ENCODE peak calls at places on chromosomes 12 and 14, in seven cellular contexts. V, C, A, Z, J, B and H are unnamed samples.

GRCh38 chr12:71702590-71702989 is 16.7 kb downstream of the TMEM19 start:
- DNase-seq in B (no peak), J (no peak), V (no peak), C (no peak), A (no peak), Z (no peak), H (no peak)

GRCh38 chr12:21774358-21775129 is at the start of gene KCNJ8:
- DNase-seq in A (peak; percentile 97), V (no peak), Z (peak; percentile 62), B (peak; percentile 16), J (peak; percentile 39), C (peak; percentile 88), H (peak; percentile 83)

GRCh38 chr12:118611770-118612169 is 235.4 kb downstream of the SUDS3 start:
- DNase-seq in B (no peak), A (no peak), V (no peak), C (no peak), J (no peak), Z (no peak), H (no peak)

GRCh38 chr14:33393895-33394405 is 455.3 kb downstream of the NPAS3 start:
- DNase-seq in B (no peak), Z (no peak), J (no peak), C (no peak), V (no peak), A (no peak), H (no peak)

GRCh38 chr12:101819467-101819866 is 11.3 kb downstream of the GNPTAB start:
- DNase-seq in J (no peak), A (no peak), Z (no peak), B (no peak), V (no peak), C (no peak), H (no peak)

GRCh38 chr12:50689437-50689836 is 74.5 kb upstream of the ATF1 start:
- DNase-seq in B (no peak), V (no peak), Z (peak; percentile 21), C (no peak), J (no peak), A (no peak), H (no peak)

GRCh38 chr12:95545731-95546490 is 5.4 kb downstream of the USP44 start:
- DNase-seq in B (no peak), Z (no peak), V (no peak), A (no peak), C (no peak), J (no peak), H (no peak)

GRCh38 chr12:93813972-93814821 is 137.0 kb downstream of the CRADD start:
- DNase-seq in Z (peak; percentile 74), B (peak; percentile 70), A (no peak), J (peak; percentile 66), V (peak; percentile 81), C (peak; percentile 77), H (peak; percentile 38)

GRCh38 chr12:131235871-131236271 is 282.2 kb downstream of the ADGRD1 start:
- DNase-seq in B (no peak), Z (no peak), C (no peak), J (no peak), A (no peak), V (no peak), H (no peak)

GRCh38 chr12:101877816-101878811 is 734 bp downstream of the DRAM1 start:
- DNase-seq in C (no peak), A (no peak), J (peak; percentile 32), V (no peak), Z (peak; percentile 35), B (no peak), H (no peak)

GRCh38 chr12:26728205-26729050 is 104.6 kb downstream of the ITPR2 start:
- DNase-seq in C (no peak), J (no peak), A (no peak), B (no peak), V (no peak), Z (no peak), H (no peak)

GRCh38 chr12:104604070-104604994 is 147.6 kb downstream of the CHST11 start:
- DNase-seq in A (peak; percentile 77), B (peak; percentile 45), V (peak; percentile 51), Z (peak; percentile 83), C (peak; percentile 57), J (peak; percentile 49), H (peak; percentile 60)

GRCh38 chr14:30180219-30180618 is 252.6 kb upstream of the PRKD1 start:
- DNase-seq in J (no peak), B (no peak), C (no peak), A (no peak), Z (no peak), V (no peak), H (no peak)

GRCh38 chr14:72616811-72617210 is 277.1 kb downstream of the DPF3 start:
- DNase-seq in V (no peak), J (no peak), B (no peak), C (no peak), A (no peak), Z (no peak), H (no peak)

GRCh38 chr14:72614891-72615410 is 278.9 kb downstream of the DPF3 start:
- DNase-seq in C (no peak), Z (no peak), J (no peak), A (no peak), V (no peak), B (no peak), H (no peak)

GRCh38 chr14:72615511-72616121 is 278.3 kb downstream of the DPF3 start:
- DNase-seq in C (no peak), A (peak; percentile 83), B (no peak), J (no peak), Z (no peak), V (no peak), H (no peak)

GRCh38 chr14:72617391-72618011 is 276.4 kb downstream of the DPF3 start:
- DNase-seq in A (peak; percentile 30), V (peak; percentile 66), Z (no peak), J (no peak), C (peak; percentile 53), B (no peak), H (no peak)

DNA sequence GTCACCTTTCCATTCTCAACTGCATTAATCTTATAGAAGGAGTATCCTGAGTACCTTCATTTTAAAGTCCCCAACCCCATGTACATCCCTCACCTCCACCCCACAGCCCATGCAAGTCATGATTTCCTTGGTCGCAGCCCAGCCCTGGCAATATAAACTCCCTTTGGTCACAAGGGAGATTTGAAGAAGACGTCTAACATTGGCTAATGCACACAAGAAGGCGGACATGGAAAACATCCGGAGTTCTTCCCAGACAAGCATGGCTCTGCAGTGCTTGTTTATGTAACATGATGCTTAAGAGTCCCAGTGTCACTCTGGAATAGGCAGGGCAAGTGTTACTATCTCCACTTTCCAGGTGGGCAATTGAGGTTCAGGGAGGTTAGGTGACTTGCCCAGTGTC is 277.6 kb downstream of the DPF3 start:
- DNase-seq in C (no peak), A (no peak), B (no peak), J (no peak), Z (peak; percentile 26), V (no peak), H (no peak)
- H3K4me1 ChIP-seq in C (peaks cover 21% of the 10 kb centered on the region), A (peaks cover 53% of the 10 kb centered on the region), B (no peaks in the 10 kb centered on the region), J (no peaks in the 10 kb centered on the region), Z (peaks cover 3% of the 10 kb centered on the region), V (no peaks in the 10 kb centered on the region), H (peaks cover 3% of the 10 kb centered on the region)

GRCh38 chr14:58066115-58066514 is 85.9 kb downstream of the ARMH4 start:
- DNase-seq in B (no peak), J (no peak), Z (no peak), A (no peak), C (no peak), V (no peak), H (no peak)
- TF ChIP-seq CTCF in B (no peak), J (no peak), Z (no peak), A (no peak), C (no peak), V (no peak), H (no peak)

GRCh38 chr14:103529383-103530365 is 678 bp downstream of the TRMT61A start:
- DNase-seq in A (no peak), B (no peak), Z (no peak), J (no peak), C (peak; percentile 46), V (no peak), H (no peak)

GRCh38 chr14:103527408-103528157 is 1.4 kb upstream of the TRMT61A start:
- DNase-seq in B (no peak), C (no peak), Z (no peak), J (no peak), V (no peak), A (no peak), H (peak; percentile 33)

GRCh38 chr14:103528158-103528511 is 861 bp upstream of the TRMT61A start:
- DNase-seq in V (no peak), B (no peak), A (peak; percentile 56), C (peak; percentile 40), Z (no peak), J (peak; percentile 49), H (peak; percentile 64)

GRCh38 chr14:103530390-103530789 is 1.4 kb downstream of the TRMT61A start:
- DNase-seq in A (no peak), C (peak; percentile 59), V (no peak), Z (no peak), B (no peak), J (no peak), H (no peak)

DNA sequence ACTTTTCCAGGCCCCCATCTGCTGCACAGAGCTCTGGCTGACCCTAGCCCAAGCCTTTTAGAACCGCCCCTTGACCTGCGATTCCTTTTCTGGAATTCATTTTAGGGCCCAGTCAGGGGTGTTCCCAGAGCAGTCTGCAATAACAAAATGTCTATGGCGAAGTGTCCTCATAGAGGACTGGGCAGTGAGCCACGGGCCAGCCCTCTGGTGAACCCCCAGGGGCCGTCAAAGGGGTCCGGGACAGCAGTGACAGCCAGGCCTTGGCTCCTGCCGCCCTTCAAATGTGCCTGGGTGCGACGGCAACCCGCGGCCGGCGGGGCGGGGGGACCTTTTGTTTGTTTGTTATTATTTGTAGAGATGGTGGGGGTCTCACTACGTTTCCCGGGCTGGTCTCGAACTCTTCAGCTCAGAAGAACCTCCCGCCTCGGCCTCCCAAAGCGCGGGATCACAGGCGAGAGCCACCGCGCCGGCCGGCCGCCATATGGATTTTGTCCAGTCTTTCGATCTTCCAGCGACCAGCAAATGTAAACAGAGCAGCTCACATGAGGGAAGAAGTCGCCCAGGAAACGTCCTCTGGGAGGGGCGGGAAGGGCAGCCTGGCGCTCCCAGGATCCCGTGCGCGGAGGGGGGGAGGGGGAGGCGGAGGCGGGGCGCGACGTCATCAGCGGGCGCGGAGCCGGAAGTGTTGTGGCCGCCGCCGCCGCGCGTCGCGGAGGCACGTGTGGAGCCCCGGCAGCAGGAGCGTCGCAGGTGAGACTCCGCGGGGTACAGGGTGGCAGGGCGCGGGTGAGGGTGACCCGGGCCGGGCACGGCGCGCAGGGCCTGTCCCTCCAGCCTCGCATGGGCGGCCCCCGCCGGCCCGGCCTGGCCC is at the start of gene TRMT61A:
- DNase-seq in B (peak; percentile 84), J (peak; percentile 92), C (peak; percentile 94), Z (peak; percentile 94), V (peak; percentile 85), A (peak; percentile 92), H (peak; percentile 93)
- H3K4me1 ChIP-seq in B (peaks cover 25% of the 10 kb centered on the region), J (peaks cover 54% of the 10 kb centered on the region), C (peaks cover 17% of the 10 kb centered on the region), Z (peaks cover 45% of the 10 kb centered on the region), V (peaks cover 3% of the 10 kb centered on the region), A (peaks cover 5% of the 10 kb centered on the region), H (peaks cover 8% of the 10 kb centered on the region)

GRCh38 chr14:76947078-76947837 is 81.2 kb downstream of the IRF2BPL start:
- DNase-seq in C (peak; percentile 96), B (peak; percentile 80), J (peak; percentile 94), A (peak; percentile 96), Z (peak; percentile 92), V (peak; percentile 89), H (peak; percentile 93)
- TF ChIP-seq CTCF in C (peak; percentile 19), B (peak; percentile 62), J (no peak), A (peak; percentile 62), Z (peak; percentile 51), V (peak; percentile 62), H (no peak)

GRCh38 chr12:113091506-113091905 is 35.0 kb downstream of the DTX1 start:
- DNase-seq in B (no peak), C (no peak), Z (no peak), J (no peak), V (no peak), A (no peak), H (no peak)
- H3K4me1 ChIP-seq in B (peaks cover 13% of the 10 kb centered on the region), C (no peaks in the 10 kb centered on the region), Z (no peaks in the 10 kb centered on the region), J (no peaks in the 10 kb centered on the region), V (no peaks in the 10 kb centered on the region), A (no peaks in the 10 kb centered on the region), H (peaks cover 2% of the 10 kb centered on the region)

GRCh38 chr12:29889737-29890136 is 106.0 kb upstream of the TMTC1 start:
- DNase-seq in J (peak; percentile 55), Z (peak; percentile 62), C (peak; percentile 34), B (peak; percentile 33), V (no peak), A (peak; percentile 83), H (no peak)
- TF ChIP-seq CTCF in J (no peak), Z (peak; percentile 40), C (no peak), B (no peak), V (no peak), A (peak; percentile 92), H (peak; percentile 10)